ENCODE peak calls at places on chromosomes 2 and 18, in five cellular contexts. B is NCI-H1694 treated with DMSO at 0.1 percent for 48 hours; J is stimulated activated CD4-positive, alpha-beta T cell treated with anti-CD3 and anti-CD28 coated beads, Interleukin-4, amount 100 ng/mL, for 1 hour; F is KG1; E is A549. H is an unnamed sample.

GRCh38 chr2:107393516-107393915 is 433.2 kb upstream of the RGPD4 start:
- DNase-seq in B (no peak), J (no peak), F (no peak), E (no peak), H (no peak)

GRCh38 chr2:128608911-128609880 is 290.5 kb upstream of the HS6ST1 start:
- DNase-seq in B (no peak), J (no peak), F (no peak), E (no peak), H (no peak)

GRCh38 chr2:157840568-157841156 is 35.5 kb downstream of the ACVR1 start:
- DNase-seq in B (peak), J (no peak), F (no peak), E (no peak), H (no peak)

GRCh38 chr2:71603311-71603794 is 150.0 kb downstream of the DYSF start:
- DNase-seq in B (no peak), J (no peak), F (no peak), E (no peak), H (no peak)

GRCh38 chr18:25058520-25058919 is 293.4 kb downstream of the ZNF521 start:
- DNase-seq in B (no peak), J (no peak), F (no peak), E (no peak), H (no peak)

GRCh38 chr2:201396595-201396994 is 39.5 kb upstream of the FLACC1 start:
- DNase-seq in B (no peak), J (no peak), F (no peak), E (peak), H (no peak)

GRCh38 chr2:145682536-145683157 is 1162.7 kb upstream of the ZEB2 start:
- DNase-seq in B (no peak), J (no peak), F (no peak), E (no peak), H (no peak)

GRCh38 chr2:66364495-66364992 is 70.4 kb upstream of the MEIS1 start:
- DNase-seq in B (no peak), J (no peak), F (no peak), E (no peak), H (no peak)

GRCh38 chr2:182522428-182522896 is 95.6 kb upstream of the PDE1A start:
- DNase-seq in B (peak), J (no peak), F (no peak), E (no peak), H (no peak)

GRCh38 chr18:55048892-55049291 is 89.6 kb upstream of the CCDC68 start:
- DNase-seq in B (no peak), J (no peak), F (no peak), E (peak), H (no peak)

GRCh38 chr2:3659447-3660432 is 1.7 kb downstream of the ALLC start:
- DNase-seq in B (no peak), J (no peak), F (no peak), E (no peak), H (no peak)

GRCh38 chr2:172864182-172864581 is 128.5 kb downstream of the RAPGEF4 start:
- DNase-seq in B (peak), J (peak), F (no peak), E (peak), H (no peak)

GRCh38 chr18:57906852-57907251 is 103.7 kb upstream of the ATP8B1 start:
- DNase-seq in B (no peak), J (no peak), F (no peak), E (peak), H (no peak)

GRCh38 chr2:10125842-10126596 is 3.5 kb downstream of the RRM2 start:
- DNase-seq in B (no peak), J (no peak), F (no peak), E (no peak), H (no peak)

GRCh38 chr2:24559714-24560113 is 68.7 kb downstream of the NCOA1 start:
- DNase-seq in B (no peak), J (no peak), F (no peak), E (no peak), H (no peak)

GRCh38 chr2:236177967-236178909 is 10.1 kb upstream of the GBX2 start:
- DNase-seq in B (peak), J (peak), F (no peak), E (peak), H (no peak)

GRCh38 chr2:148640767-148641166 is 3.8 kb upstream of the EPC2 start:
- DNase-seq in B (peak), J (no peak), F (no peak), E (peak), H (no peak)

GRCh38 chr2:16640867-16641266 is 24.8 kb downstream of the CYRIA start:
- DNase-seq in B (no peak), J (no peak), F (no peak), E (no peak), H (no peak)

GRCh38 chr18:1011342-1011741 is 106.7 kb downstream of the ADCYAP1 start:
- DNase-seq in B (no peak), J (no peak), F (no peak), E (no peak), H (no peak)

GRCh38 chr2:86468162-86469033 is 27.2 kb downstream of the KDM3A start:
- DNase-seq in B (no peak), J (peak), F (no peak), E (no peak), H (no peak)

GRCh38 chr18:74389991-74390390 is 67.1 kb downstream of the DIPK1C start:
- DNase-seq in B (no peak), J (no peak), F (no peak), E (no peak), H (no peak)

GRCh38 chr2:172333626-172334330 is 93.6 kb upstream of the ITGA6 start:
- DNase-seq in B (peak), J (no peak), F (no peak), E (no peak), H (no peak)

GRCh38 chr2:47172922-47173695 is 18.0 kb upstream of the STPG4 start:
- DNase-seq in B (no peak), J (no peak), F (no peak), E (no peak), H (no peak)

GRCh38 chr18:29184654-29185053 is 1007.7 kb upstream of the CDH2 start:
- DNase-seq in B (no peak), J (no peak), F (no peak), E (no peak), H (no peak)

GRCh38 chr2:236351966-236352525 is 87.8 kb upstream of the ASB18 start:
- DNase-seq in B (no peak), J (no peak), F (no peak), E (no peak), H (no peak)

GRCh38 chr2:95334916-95335641 is 37.9 kb downstream of the KCNIP3 start:
- DNase-seq in B (no peak), J (no peak), F (no peak), E (no peak), H (no peak)

GRCh38 chr18:77061291-77061945 is 71.2 kb downstream of the MBP start:
- DNase-seq in B (no peak), J (no peak), F (no peak), E (no peak), H (no peak)

GRCh38 chr2:216147172-216148131 is 38.3 kb downstream of the XRCC5 start:
- DNase-seq in B (no peak), J (no peak), F (no peak), E (no peak), H (no peak)

GRCh38 chr2:238847841-238848565 is at the start of gene TWIST2:
- DNase-seq in B (no peak), J (no peak), F (no peak), E (peak), H (no peak)

GRCh38 chr2:172836386-172837200 is 100.9 kb downstream of the RAPGEF4 start:
- DNase-seq in B (no peak), J (no peak), F (no peak), E (peak), H (no peak)

H was measured in activated CD8-positive, alpha-beta memory T cell treated with anti-CD3 and anti-CD28 coated beads for 24 hours.